ENCODE peak calls at places on chromosomes 6 and 20, in nine cellular contexts. One of them, this sample, is unnamed.

GRCh38 chr6:3695065-3695830 is 56.3 kb downstream of the PXDC1 start:
- DNase-seq in NCI-H2081: no peak
- DNase-seq in endothelial cell: no peak
- DNase-seq in activated CD4-positive, alpha-beta T cell treated with anti-CD3 and anti-CD28 coated beads, Interleukin-2, amount 50 U/mL, for 1 hour: no peak
- DNase-seq in glutamatergic neuron: no peak
- DNase-seq in GM23338: no peak
- DNase-seq in fibroblast of the aortic adventitia: no peak
- DNase-seq in EL: no peak
- DNase-seq in heart left ventricle: no peak
- DNase-seq in this sample: no peak

GRCh38 chr20:24607402-24607801 is 138.0 kb downstream of the SYNDIG1 start:
- DNase-seq in GM23338: no peak
- DNase-seq in fibroblast of the aortic adventitia: no peak
- DNase-seq in endothelial cell: no peak
- DNase-seq in activated CD4-positive, alpha-beta T cell treated with anti-CD3 and anti-CD28 coated beads, Interleukin-2, amount 50 U/mL, for 1 hour: no peak
- DNase-seq in NCI-H2081: no peak
- DNase-seq in glutamatergic neuron: no peak
- DNase-seq in EL: no peak
- DNase-seq in heart left ventricle: no peak
- DNase-seq in this sample: no peak

GRCh38 chr6:32129297-32130088 is 595 bp downstream of the FKBPL start:
- DNase-seq in heart left ventricle: peak
- DNase-seq in NCI-H2081: no peak
- DNase-seq in activated CD4-positive, alpha-beta T cell treated with anti-CD3 and anti-CD28 coated beads, Interleukin-2, amount 50 U/mL, for 1 hour: no peak
- DNase-seq in endothelial cell: no peak
- DNase-seq in EL: no peak
- DNase-seq in fibroblast of the aortic adventitia: no peak
- DNase-seq in glutamatergic neuron: no peak
- DNase-seq in GM23338: no peak
- DNase-seq in this sample: no peak

GRCh38 chr6:6932341-6932740 is 175.4 kb upstream of the RREB1 start:
- DNase-seq in heart left ventricle: no peak
- DNase-seq in NCI-H2081: no peak
- DNase-seq in glutamatergic neuron: no peak
- DNase-seq in endothelial cell: no peak
- DNase-seq in EL: no peak
- DNase-seq in GM23338: no peak
- DNase-seq in fibroblast of the aortic adventitia: no peak
- DNase-seq in activated CD4-positive, alpha-beta T cell treated with anti-CD3 and anti-CD28 coated beads, Interleukin-2, amount 50 U/mL, for 1 hour: no peak
- DNase-seq in this sample: no peak

GRCh38 chr6:15340105-15340601 is 94.3 kb downstream of the JARID2 start:
- DNase-seq in fibroblast of the aortic adventitia: no peak
- DNase-seq in activated CD4-positive, alpha-beta T cell treated with anti-CD3 and anti-CD28 coated beads, Interleukin-2, amount 50 U/mL, for 1 hour: no peak
- DNase-seq in NCI-H2081: no peak
- DNase-seq in glutamatergic neuron: no peak
- DNase-seq in heart left ventricle: no peak
- DNase-seq in GM23338: no peak
- DNase-seq in EL: no peak
- DNase-seq in endothelial cell: no peak
- DNase-seq in this sample: no peak

GRCh38 chr6:35735452-35735851 is 1.4 kb upstream of the ARMC12 start:
- DNase-seq in GM23338: no peak
- DNase-seq in glutamatergic neuron: no peak
- DNase-seq in activated CD4-positive, alpha-beta T cell treated with anti-CD3 and anti-CD28 coated beads, Interleukin-2, amount 50 U/mL, for 1 hour: no peak
- DNase-seq in EL: no peak
- DNase-seq in fibroblast of the aortic adventitia: no peak
- DNase-seq in heart left ventricle: no peak
- DNase-seq in NCI-H2081: no peak
- DNase-seq in endothelial cell: no peak
- DNase-seq in this sample: no peak

GRCh38 chr20:47638851-47639250 is 137.2 kb downstream of the NCOA3 start:
- DNase-seq in fibroblast of the aortic adventitia: no peak
- DNase-seq in endothelial cell: no peak
- DNase-seq in glutamatergic neuron: no peak
- DNase-seq in EL: no peak
- DNase-seq in GM23338: no peak
- DNase-seq in NCI-H2081: no peak
- DNase-seq in activated CD4-positive, alpha-beta T cell treated with anti-CD3 and anti-CD28 coated beads, Interleukin-2, amount 50 U/mL, for 1 hour: no peak
- DNase-seq in heart left ventricle: no peak
- DNase-seq in this sample: no peak

GRCh38 chr6:119647309-119647708 is 297.7 kb upstream of the MAN1A1 start:
- DNase-seq in fibroblast of the aortic adventitia: peak
- DNase-seq in GM23338: no peak
- DNase-seq in glutamatergic neuron: no peak
- DNase-seq in activated CD4-positive, alpha-beta T cell treated with anti-CD3 and anti-CD28 coated beads, Interleukin-2, amount 50 U/mL, for 1 hour: no peak
- DNase-seq in EL: peak
- DNase-seq in heart left ventricle: no peak
- DNase-seq in endothelial cell: no peak
- DNase-seq in NCI-H2081: no peak
- DNase-seq in this sample: no peak

GRCh38 chr6:88565836-88566235 is 397.6 kb downstream of the RNGTT start:
- DNase-seq in endothelial cell: no peak
- DNase-seq in activated CD4-positive, alpha-beta T cell treated with anti-CD3 and anti-CD28 coated beads, Interleukin-2, amount 50 U/mL, for 1 hour: no peak
- DNase-seq in heart left ventricle: no peak
- DNase-seq in fibroblast of the aortic adventitia: no peak
- DNase-seq in GM23338: no peak
- DNase-seq in glutamatergic neuron: no peak
- DNase-seq in NCI-H2081: no peak
- DNase-seq in EL: no peak
- DNase-seq in this sample: no peak

GRCh38 chr6:154615483-154616025 is 105.1 kb upstream of the CNKSR3 start:
- DNase-seq in activated CD4-positive, alpha-beta T cell treated with anti-CD3 and anti-CD28 coated beads, Interleukin-2, amount 50 U/mL, for 1 hour: no peak
- DNase-seq in fibroblast of the aortic adventitia: no peak
- DNase-seq in EL: peak
- DNase-seq in NCI-H2081: peak
- DNase-seq in glutamatergic neuron: no peak
- DNase-seq in heart left ventricle: peak
- DNase-seq in endothelial cell: no peak
- DNase-seq in GM23338: peak
- DNase-seq in this sample: no peak

GRCh38 chr6:157905590-157906337 is 75.9 kb upstream of the SYNJ2 start:
- DNase-seq in NCI-H2081: no peak
- DNase-seq in endothelial cell: no peak
- DNase-seq in EL: no peak
- DNase-seq in activated CD4-positive, alpha-beta T cell treated with anti-CD3 and anti-CD28 coated beads, Interleukin-2, amount 50 U/mL, for 1 hour: no peak
- DNase-seq in GM23338: peak
- DNase-seq in heart left ventricle: no peak
- DNase-seq in glutamatergic neuron: peak
- DNase-seq in fibroblast of the aortic adventitia: no peak
- DNase-seq in this sample: no peak

GRCh38 chr6:29520232-29520631 is 32.5 kb upstream of the MAS1L start:
- DNase-seq in activated CD4-positive, alpha-beta T cell treated with anti-CD3 and anti-CD28 coated beads, Interleukin-2, amount 50 U/mL, for 1 hour: no peak
- DNase-seq in GM23338: no peak
- DNase-seq in EL: no peak
- DNase-seq in endothelial cell: no peak
- DNase-seq in heart left ventricle: no peak
- DNase-seq in glutamatergic neuron: no peak
- DNase-seq in fibroblast of the aortic adventitia: no peak
- DNase-seq in NCI-H2081: no peak
- DNase-seq in this sample: no peak

GRCh38 chr6:451336-451735 is 59.8 kb downstream of the IRF4 start:
- DNase-seq in heart left ventricle: no peak
- DNase-seq in endothelial cell: no peak
- DNase-seq in activated CD4-positive, alpha-beta T cell treated with anti-CD3 and anti-CD28 coated beads, Interleukin-2, amount 50 U/mL, for 1 hour: no peak
- DNase-seq in glutamatergic neuron: no peak
- DNase-seq in fibroblast of the aortic adventitia: no peak
- DNase-seq in EL: no peak
- DNase-seq in GM23338: no peak
- DNase-seq in NCI-H2081: no peak
- DNase-seq in this sample: no peak

GRCh38 chr20:44463466-44463865 is 12.2 kb upstream of the TTPAL start:
- DNase-seq in activated CD4-positive, alpha-beta T cell treated with anti-CD3 and anti-CD28 coated beads, Interleukin-2, amount 50 U/mL, for 1 hour: no peak
- DNase-seq in heart left ventricle: no peak
- DNase-seq in glutamatergic neuron: no peak
- DNase-seq in EL: no peak
- DNase-seq in NCI-H2081: no peak
- DNase-seq in endothelial cell: no peak
- DNase-seq in GM23338: no peak
- DNase-seq in fibroblast of the aortic adventitia: no peak
- DNase-seq in this sample: no peak

GRCh38 chr6:170344631-170345576 is 38.3 kb downstream of the FAM120B start:
- DNase-seq in EL: peak
- DNase-seq in endothelial cell: peak
- DNase-seq in NCI-H2081: no peak
- DNase-seq in fibroblast of the aortic adventitia: peak
- DNase-seq in GM23338: no peak
- DNase-seq in heart left ventricle: no peak
- DNase-seq in activated CD4-positive, alpha-beta T cell treated with anti-CD3 and anti-CD28 coated beads, Interleukin-2, amount 50 U/mL, for 1 hour: no peak
- DNase-seq in glutamatergic neuron: no peak
- DNase-seq in this sample: no peak

GRCh38 chr20:57223648-57224489 is 42.6 kb downstream of the BMP7 start:
- DNase-seq in NCI-H2081: no peak
- DNase-seq in heart left ventricle: peak
- DNase-seq in activated CD4-positive, alpha-beta T cell treated with anti-CD3 and anti-CD28 coated beads, Interleukin-2, amount 50 U/mL, for 1 hour: no peak
- DNase-seq in glutamatergic neuron: no peak
- DNase-seq in endothelial cell: no peak
- DNase-seq in GM23338: no peak
- DNase-seq in fibroblast of the aortic adventitia: peak
- DNase-seq in EL: peak
- DNase-seq in this sample: no peak

GRCh38 chr20:58021481-58021880 is 207.0 kb downstream of the ANKRD60 start:
- DNase-seq in glutamatergic neuron: peak
- DNase-seq in heart left ventricle: peak
- DNase-seq in EL: peak
- DNase-seq in fibroblast of the aortic adventitia: no peak
- DNase-seq in endothelial cell: no peak
- DNase-seq in GM23338: peak
- DNase-seq in NCI-H2081: no peak
- DNase-seq in activated CD4-positive, alpha-beta T cell treated with anti-CD3 and anti-CD28 coated beads, Interleukin-2, amount 50 U/mL, for 1 hour: no peak
- DNase-seq in this sample: no peak

GRCh38 chr20:63172726-63173125 is 43.2 kb downstream of the YTHDF1 start:
- DNase-seq in heart left ventricle: no peak
- DNase-seq in fibroblast of the aortic adventitia: no peak
- DNase-seq in glutamatergic neuron: no peak
- DNase-seq in GM23338: peak
- DNase-seq in endothelial cell: peak
- DNase-seq in EL: no peak
- DNase-seq in activated CD4-positive, alpha-beta T cell treated with anti-CD3 and anti-CD28 coated beads, Interleukin-2, amount 50 U/mL, for 1 hour: no peak
- DNase-seq in NCI-H2081: no peak
- DNase-seq in this sample: no peak

GRCh38 chr20:1867495-1868260 is 27.5 kb upstream of the SIRPA start:
- DNase-seq in GM23338: no peak
- DNase-seq in EL: no peak
- DNase-seq in glutamatergic neuron: no peak
- DNase-seq in endothelial cell: peak
- DNase-seq in heart left ventricle: no peak
- DNase-seq in fibroblast of the aortic adventitia: peak
- DNase-seq in activated CD4-positive, alpha-beta T cell treated with anti-CD3 and anti-CD28 coated beads, Interleukin-2, amount 50 U/mL, for 1 hour: no peak
- DNase-seq in NCI-H2081: no peak
- DNase-seq in this sample: no peak

GRCh38 chr20:36808317-36809257 is 35.0 kb upstream of the DSN1 start:
- DNase-seq in fibroblast of the aortic adventitia: peak
- DNase-seq in glutamatergic neuron: peak
- DNase-seq in endothelial cell: peak
- DNase-seq in NCI-H2081: no peak
- DNase-seq in EL: peak
- DNase-seq in activated CD4-positive, alpha-beta T cell treated with anti-CD3 and anti-CD28 coated beads, Interleukin-2, amount 50 U/mL, for 1 hour: peak
- DNase-seq in GM23338: peak
- DNase-seq in heart left ventricle: peak
- DNase-seq in this sample: peak

GRCh38 chr6:44263357-44264100 is 1.8 kb downstream of the NFKBIE start:
- DNase-seq in activated CD4-positive, alpha-beta T cell treated with anti-CD3 and anti-CD28 coated beads, Interleukin-2, amount 50 U/mL, for 1 hour: no peak
- DNase-seq in NCI-H2081: no peak
- DNase-seq in glutamatergic neuron: no peak
- DNase-seq in GM23338: peak
- DNase-seq in endothelial cell: no peak
- DNase-seq in fibroblast of the aortic adventitia: no peak
- DNase-seq in heart left ventricle: peak
- DNase-seq in EL: peak
- DNase-seq in this sample: no peak

GRCh38 chr6:16828058-16828457 is 66.8 kb upstream of the ATXN1 start:
- DNase-seq in GM23338: no peak
- DNase-seq in activated CD4-positive, alpha-beta T cell treated with anti-CD3 and anti-CD28 coated beads, Interleukin-2, amount 50 U/mL, for 1 hour: no peak
- DNase-seq in glutamatergic neuron: no peak
- DNase-seq in endothelial cell: no peak
- DNase-seq in NCI-H2081: no peak
- DNase-seq in EL: no peak
- DNase-seq in heart left ventricle: no peak
- DNase-seq in fibroblast of the aortic adventitia: no peak
- DNase-seq in this sample: no peak

GRCh38 chr6:12324096-12324495 is 33.9 kb downstream of the EDN1 start:
- DNase-seq in activated CD4-positive, alpha-beta T cell treated with anti-CD3 and anti-CD28 coated beads, Interleukin-2, amount 50 U/mL, for 1 hour: no peak
- DNase-seq in NCI-H2081: no peak
- DNase-seq in fibroblast of the aortic adventitia: peak
- DNase-seq in endothelial cell: no peak
- DNase-seq in EL: peak
- DNase-seq in glutamatergic neuron: no peak
- DNase-seq in GM23338: no peak
- DNase-seq in heart left ventricle: no peak
- DNase-seq in this sample: no peak

GRCh38 chr20:47009784-47010183 is 115.1 kb downstream of the EYA2 start:
- DNase-seq in fibroblast of the aortic adventitia: no peak
- DNase-seq in heart left ventricle: no peak
- DNase-seq in EL: no peak
- DNase-seq in glutamatergic neuron: no peak
- DNase-seq in NCI-H2081: no peak
- DNase-seq in GM23338: no peak
- DNase-seq in activated CD4-positive, alpha-beta T cell treated with anti-CD3 and anti-CD28 coated beads, Interleukin-2, amount 50 U/mL, for 1 hour: no peak
- DNase-seq in endothelial cell: no peak
- DNase-seq in this sample: no peak

GRCh38 chr6:167825059-167825758 is 1.5 kb upstream of the AFDN start:
- DNase-seq in heart left ventricle: no peak
- DNase-seq in EL: peak
- DNase-seq in GM23338: no peak
- DNase-seq in NCI-H2081: no peak
- DNase-seq in fibroblast of the aortic adventitia: peak
- DNase-seq in activated CD4-positive, alpha-beta T cell treated with anti-CD3 and anti-CD28 coated beads, Interleukin-2, amount 50 U/mL, for 1 hour: no peak
- DNase-seq in endothelial cell: no peak
- DNase-seq in glutamatergic neuron: peak
- DNase-seq in this sample: no peak

GRCh38 chr20:51132286-51132810 is 109.4 kb upstream of the KCNG1 start:
- DNase-seq in GM23338: no peak
- DNase-seq in heart left ventricle: no peak
- DNase-seq in NCI-H2081: no peak
- DNase-seq in EL: peak
- DNase-seq in activated CD4-positive, alpha-beta T cell treated with anti-CD3 and anti-CD28 coated beads, Interleukin-2, amount 50 U/mL, for 1 hour: no peak
- DNase-seq in fibroblast of the aortic adventitia: no peak
- DNase-seq in endothelial cell: no peak
- DNase-seq in glutamatergic neuron: no peak
- DNase-seq in this sample: no peak

This sample was measured in stimulated activated CD8-positive, alpha-beta memory T cell treated with anti-CD3 and anti-CD28 coated beads, Interleukin-2, amount 100 ng/mL, for 1 hour.